ENCODE peak calls at places on chromosome 5, in seven cellular contexts. One of them, this sample, is unnamed.
A peak's percentile ranks its signal among the peaks of the same experiment; 100 is the strongest.

GRCh38 chr5:78887384-78888118 is 97.6 kb downstream of the ARSB start:
- DNase-seq in A549: no peak
- DNase-seq in MM.1S: peak; percentile 23
- DNase-seq in kidney epithelial cell: no peak
- DNase-seq in nephron progenitor cell: no peak
- DNase-seq in thyroid gland: no peak
- DNase-seq in heart left ventricle: no peak
- DNase-seq in this sample: no peak

GRCh38 chr5:68426609-68427008 is 211.1 kb downstream of the PIK3R1 start:
- DNase-seq in A549: no peak
- DNase-seq in MM.1S: no peak
- DNase-seq in kidney epithelial cell: no peak
- DNase-seq in nephron progenitor cell: no peak
- DNase-seq in thyroid gland: no peak
- DNase-seq in heart left ventricle: no peak
- DNase-seq in this sample: no peak

GRCh38 chr5:168943999-168944398 is 356.9 kb downstream of the SLIT3 start:
- DNase-seq in A549: no peak
- DNase-seq in MM.1S: no peak
- DNase-seq in kidney epithelial cell: no peak
- DNase-seq in nephron progenitor cell: no peak
- DNase-seq in thyroid gland: no peak
- DNase-seq in heart left ventricle: no peak
- DNase-seq in this sample: no peak

GRCh38 chr5:136053336-136054121 is 24.7 kb downstream of the TGFBI start:
- DNase-seq in A549: peak; percentile 95
- DNase-seq in MM.1S: no peak
- DNase-seq in kidney epithelial cell: peak; percentile 92
- DNase-seq in nephron progenitor cell: no peak
- DNase-seq in thyroid gland: no peak
- DNase-seq in heart left ventricle: peak; percentile 62
- DNase-seq in this sample: no peak

GRCh38 chr5:81450940-81451339 is 57.0 kb upstream of the ACOT12 start:
- DNase-seq in A549: peak; percentile 73
- DNase-seq in MM.1S: no peak
- DNase-seq in kidney epithelial cell: no peak
- DNase-seq in nephron progenitor cell: no peak
- DNase-seq in thyroid gland: no peak
- DNase-seq in heart left ventricle: no peak
- DNase-seq in this sample: no peak

GRCh38 chr5:109743041-109743531 is 53.4 kb downstream of the MAN2A1 start:
- DNase-seq in A549: no peak
- DNase-seq in MM.1S: peak; percentile 86
- DNase-seq in kidney epithelial cell: no peak
- DNase-seq in nephron progenitor cell: no peak
- DNase-seq in thyroid gland: no peak
- DNase-seq in heart left ventricle: no peak
- DNase-seq in this sample: no peak

GRCh38 chr5:14122089-14122488 is 21.1 kb upstream of the TRIO start:
- DNase-seq in A549: no peak
- DNase-seq in MM.1S: no peak
- DNase-seq in kidney epithelial cell: no peak
- DNase-seq in nephron progenitor cell: no peak
- DNase-seq in thyroid gland: no peak
- DNase-seq in heart left ventricle: no peak
- DNase-seq in this sample: no peak

GRCh38 chr5:59335544-59335943 is 558.0 kb downstream of the PDE4D start:
- DNase-seq in A549: no peak
- DNase-seq in MM.1S: no peak
- DNase-seq in kidney epithelial cell: no peak
- DNase-seq in nephron progenitor cell: no peak
- DNase-seq in thyroid gland: no peak
- DNase-seq in heart left ventricle: no peak
- DNase-seq in this sample: no peak

GRCh38 chr5:87302061-87302460 is 34.4 kb downstream of the RASA1 start:
- DNase-seq in A549: no peak
- DNase-seq in MM.1S: no peak
- DNase-seq in kidney epithelial cell: no peak
- DNase-seq in nephron progenitor cell: no peak
- DNase-seq in thyroid gland: no peak
- DNase-seq in heart left ventricle: no peak
- DNase-seq in this sample: no peak

GRCh38 chr5:135400866-135401265 is 1.8 kb upstream of the MACROH2A1 start:
- DNase-seq in A549: no peak
- DNase-seq in MM.1S: no peak
- DNase-seq in kidney epithelial cell: no peak
- DNase-seq in nephron progenitor cell: no peak
- DNase-seq in thyroid gland: no peak
- DNase-seq in heart left ventricle: no peak
- DNase-seq in this sample: no peak

GRCh38 chr5:62969409-62970120 is 390.9 kb downstream of the LRRC70 start:
- DNase-seq in A549: no peak
- DNase-seq in MM.1S: no peak
- DNase-seq in kidney epithelial cell: no peak
- DNase-seq in nephron progenitor cell: no peak
- DNase-seq in thyroid gland: peak; percentile 57
- DNase-seq in heart left ventricle: no peak
- DNase-seq in this sample: no peak

GRCh38 chr5:62960781-62961180 is 382.2 kb downstream of the LRRC70 start:
- DNase-seq in A549: no peak
- DNase-seq in MM.1S: no peak
- DNase-seq in kidney epithelial cell: no peak
- DNase-seq in nephron progenitor cell: no peak
- DNase-seq in thyroid gland: no peak
- DNase-seq in heart left ventricle: no peak
- DNase-seq in this sample: no peak

DNA sequence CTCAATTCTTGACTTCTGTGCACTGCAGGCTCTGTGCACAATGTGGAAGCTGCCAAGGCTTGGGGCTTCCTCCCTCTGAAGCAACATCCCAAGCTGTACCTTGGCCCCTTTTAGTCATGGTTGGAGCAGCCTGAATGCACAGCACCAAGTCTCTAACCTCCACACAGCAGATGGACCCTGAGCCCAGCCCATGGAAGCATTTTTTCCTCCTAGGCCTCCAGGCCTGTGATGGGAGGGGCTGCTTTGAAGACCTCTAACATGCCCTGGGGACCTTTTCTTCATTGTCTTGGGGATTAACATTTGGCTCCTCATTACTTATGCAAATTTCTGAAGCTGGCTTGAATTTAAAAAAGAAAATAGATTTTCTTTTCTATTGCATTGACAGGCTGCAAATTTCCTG is 385.8 kb downstream of the LRRC70 start:
- DNase-seq in A549: no peak
- DNase-seq in MM.1S: no peak
- DNase-seq in kidney epithelial cell: no peak
- DNase-seq in nephron progenitor cell: no peak
- DNase-seq in thyroid gland: no peak
- DNase-seq in heart left ventricle: no peak
- DNase-seq in this sample: no peak
- TF ChIP-seq CTCF in A549: no peak
- TF ChIP-seq CTCF in MM.1S: no peak
- TF ChIP-seq CTCF in kidney epithelial cell: no peak
- TF ChIP-seq CTCF in nephron progenitor cell: no peak
- TF ChIP-seq CTCF in thyroid gland: no peak
- TF ChIP-seq CTCF in heart left ventricle: no peak
- TF ChIP-seq CTCF in this sample: no peak

GRCh38 chr5:10688651-10689171 is 72.3 kb downstream of the DAP start:
- DNase-seq in A549: no peak
- DNase-seq in MM.1S: no peak
- DNase-seq in kidney epithelial cell: no peak
- DNase-seq in nephron progenitor cell: no peak
- DNase-seq in thyroid gland: no peak
- DNase-seq in heart left ventricle: no peak
- DNase-seq in this sample: no peak

GRCh38 chr5:10691826-10692785 is 68.9 kb downstream of the DAP start:
- DNase-seq in A549: no peak
- DNase-seq in MM.1S: no peak
- DNase-seq in kidney epithelial cell: no peak
- DNase-seq in nephron progenitor cell: no peak
- DNase-seq in thyroid gland: no peak
- DNase-seq in heart left ventricle: no peak
- DNase-seq in this sample: no peak

GRCh38 chr5:10690460-10690859 is 70.6 kb downstream of the DAP start:
- DNase-seq in A549: no peak
- DNase-seq in MM.1S: no peak
- DNase-seq in kidney epithelial cell: no peak
- DNase-seq in nephron progenitor cell: no peak
- DNase-seq in thyroid gland: no peak
- DNase-seq in heart left ventricle: no peak
- DNase-seq in this sample: no peak

GRCh38 chr5:10686890-10687289 is 74.1 kb downstream of the DAP start:
- DNase-seq in A549: no peak
- DNase-seq in MM.1S: no peak
- DNase-seq in kidney epithelial cell: no peak
- DNase-seq in nephron progenitor cell: no peak
- DNase-seq in thyroid gland: no peak
- DNase-seq in heart left ventricle: no peak
- DNase-seq in this sample: no peak

GRCh38 chr5:10689391-10690081 is 71.5 kb downstream of the DAP start:
- DNase-seq in A549: peak; percentile 67
- DNase-seq in MM.1S: peak; percentile 10
- DNase-seq in kidney epithelial cell: no peak
- DNase-seq in nephron progenitor cell: peak; percentile 37
- DNase-seq in thyroid gland: no peak
- DNase-seq in heart left ventricle: no peak
- DNase-seq in this sample: no peak
- TF ChIP-seq CTCF in A549: peak; percentile 30
- TF ChIP-seq CTCF in MM.1S: peak; percentile 24
- TF ChIP-seq CTCF in kidney epithelial cell: peak; percentile 48
- TF ChIP-seq CTCF in nephron progenitor cell: peak; percentile 35
- TF ChIP-seq CTCF in thyroid gland: no peak
- TF ChIP-seq CTCF in heart left ventricle: no peak
- TF ChIP-seq CTCF in this sample: no peak

GRCh38 chr5:114789773-114790402 is 379.8 kb downstream of the TRIM36 start:
- DNase-seq in A549: peak; percentile 45
- DNase-seq in MM.1S: peak; percentile 38
- DNase-seq in kidney epithelial cell: peak; percentile 4
- DNase-seq in nephron progenitor cell: no peak
- DNase-seq in thyroid gland: no peak
- DNase-seq in heart left ventricle: no peak
- DNase-seq in this sample: no peak
- TF ChIP-seq CTCF in A549: peak; percentile 40
- TF ChIP-seq CTCF in MM.1S: peak; percentile 66
- TF ChIP-seq CTCF in kidney epithelial cell: peak; percentile 33
- TF ChIP-seq CTCF in nephron progenitor cell: peak; percentile 62
- TF ChIP-seq CTCF in thyroid gland: no peak
- TF ChIP-seq CTCF in heart left ventricle: peak; percentile 38
- TF ChIP-seq CTCF in this sample: no peak

DNA sequence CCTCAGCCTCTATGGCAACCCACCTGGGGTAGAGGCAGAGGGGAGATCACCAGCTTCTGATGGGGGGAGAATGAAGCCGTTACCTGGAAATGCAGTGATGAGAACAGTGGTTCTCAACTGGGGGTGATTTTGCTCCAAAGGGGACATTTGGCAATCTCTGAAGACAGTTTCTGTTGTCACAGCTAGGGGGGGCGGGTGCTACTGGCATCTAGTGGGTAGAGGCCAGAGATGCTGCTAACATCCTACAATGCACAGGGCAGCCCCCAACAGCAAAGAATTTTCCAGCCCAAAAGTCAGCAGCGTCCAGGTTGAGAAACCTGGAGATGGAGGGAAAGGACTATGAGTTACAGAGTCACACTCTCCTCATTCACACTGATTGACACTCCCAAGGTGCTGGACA is 84.5 kb downstream of the FGF1 start:
- DNase-seq in A549: peak; percentile 42
- DNase-seq in MM.1S: no peak
- DNase-seq in kidney epithelial cell: no peak
- DNase-seq in nephron progenitor cell: no peak
- DNase-seq in thyroid gland: no peak
- DNase-seq in heart left ventricle: no peak
- DNase-seq in this sample: no peak
- TF ChIP-seq CTCF in A549: no peak
- TF ChIP-seq CTCF in MM.1S: no peak
- TF ChIP-seq CTCF in kidney epithelial cell: peak; percentile 18
- TF ChIP-seq CTCF in nephron progenitor cell: no peak
- TF ChIP-seq CTCF in thyroid gland: no peak
- TF ChIP-seq CTCF in heart left ventricle: no peak
- TF ChIP-seq CTCF in this sample: no peak

DNA sequence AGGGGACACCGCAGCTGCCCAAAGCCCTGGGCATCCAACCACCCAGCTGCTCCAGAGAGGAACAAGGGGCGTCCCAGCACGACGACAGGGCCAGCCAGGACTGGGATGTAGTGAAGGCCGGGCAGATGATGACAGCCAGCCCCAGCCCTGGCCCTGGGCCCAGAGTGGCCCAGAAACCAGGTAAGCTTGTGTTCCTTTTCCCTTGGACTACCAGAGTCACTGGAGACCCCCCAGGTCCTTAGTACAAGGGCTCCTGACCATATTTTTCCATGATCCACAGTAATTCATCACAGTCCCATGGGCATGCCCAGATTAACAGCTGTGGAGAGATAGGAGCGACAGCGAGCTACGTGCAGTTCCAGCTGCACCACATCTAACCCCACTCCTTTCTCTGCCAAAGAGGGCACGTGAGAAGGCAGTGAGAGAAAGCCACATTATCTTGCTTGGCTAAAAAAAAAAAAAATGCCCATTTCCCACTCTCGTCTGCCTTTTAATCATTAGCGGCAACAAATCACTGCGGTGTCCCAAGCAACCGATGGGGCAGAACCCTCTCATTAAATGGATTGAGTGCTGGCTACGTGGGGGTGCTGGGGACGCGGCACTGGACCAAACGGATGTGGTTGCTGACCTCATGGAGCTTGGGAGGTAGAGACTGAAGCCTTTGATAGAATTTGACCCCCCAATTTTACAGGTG is 21.7 kb upstream of the SYNPO start:
- DNase-seq in A549: no peak
- DNase-seq in MM.1S: no peak
- DNase-seq in kidney epithelial cell: peak; percentile 75
- DNase-seq in nephron progenitor cell: no peak
- DNase-seq in thyroid gland: no peak
- DNase-seq in heart left ventricle: peak; percentile 75
- DNase-seq in this sample: no peak
- TF ChIP-seq CTCF in A549: no peak
- TF ChIP-seq CTCF in MM.1S: no peak
- TF ChIP-seq CTCF in kidney epithelial cell: no peak
- TF ChIP-seq CTCF in nephron progenitor cell: no peak
- TF ChIP-seq CTCF in thyroid gland: no peak
- TF ChIP-seq CTCF in heart left ventricle: no peak
- TF ChIP-seq CTCF in this sample: no peak